ENCODE peak calls at places on chromosomes 6 and 20, in nine cellular contexts. One of them, this sample, is unnamed.

GRCh38 chr6:42049116-42049809 is 1.1 kb upstream of the TAF8 start:
- DNase-seq in NCI-H774: no peak
- DNase-seq in NCI-H2171 treated with DMSO at 0.1 percent for 48 hours: no peak
- DNase-seq in D341Med: no peak
- DNase-seq in stimulated activated CD4-positive, alpha-beta T cell treated with anti-CD3 and anti-CD28 coated beads, Interleukin-15, amount 100 ng/mL, for 1 hour: no peak
- DNase-seq in T-helper 1 cell: no peak
- DNase-seq in neuronal stem cell: no peak
- DNase-seq in iPS-NIHi11: no peak
- DNase-seq in activated CD4-positive, alpha-beta T cell treated with anti-CD3 and anti-CD28 coated beads, Interleukin-2, amount 50 U/mL, for 1 hour: no peak
- DNase-seq in this sample: no peak

GRCh38 chr6:7073810-7074525 is 33.8 kb upstream of the RREB1 start:
- DNase-seq in activated CD4-positive, alpha-beta T cell treated with anti-CD3 and anti-CD28 coated beads, Interleukin-2, amount 50 U/mL, for 1 hour: peak
- DNase-seq in NCI-H774: no peak
- DNase-seq in iPS-NIHi11: no peak
- DNase-seq in T-helper 1 cell: peak
- DNase-seq in stimulated activated CD4-positive, alpha-beta T cell treated with anti-CD3 and anti-CD28 coated beads, Interleukin-15, amount 100 ng/mL, for 1 hour: peak
- DNase-seq in D341Med: no peak
- DNase-seq in NCI-H2171 treated with DMSO at 0.1 percent for 48 hours: no peak
- DNase-seq in neuronal stem cell: no peak
- DNase-seq in this sample: peak

GRCh38 chr20:15857131-15857784 is 716.0 kb downstream of the KIF16B start:
- DNase-seq in NCI-H2171 treated with DMSO at 0.1 percent for 48 hours: peak
- DNase-seq in iPS-NIHi11: no peak
- DNase-seq in neuronal stem cell: no peak
- DNase-seq in T-helper 1 cell: no peak
- DNase-seq in stimulated activated CD4-positive, alpha-beta T cell treated with anti-CD3 and anti-CD28 coated beads, Interleukin-15, amount 100 ng/mL, for 1 hour: no peak
- DNase-seq in activated CD4-positive, alpha-beta T cell treated with anti-CD3 and anti-CD28 coated beads, Interleukin-2, amount 50 U/mL, for 1 hour: no peak
- DNase-seq in NCI-H774: no peak
- DNase-seq in D341Med: no peak
- DNase-seq in this sample: no peak

GRCh38 chr6:39239527-39240154 is 10.4 kb upstream of the KCNK5 start:
- DNase-seq in iPS-NIHi11: peak
- DNase-seq in NCI-H2171 treated with DMSO at 0.1 percent for 48 hours: no peak
- DNase-seq in stimulated activated CD4-positive, alpha-beta T cell treated with anti-CD3 and anti-CD28 coated beads, Interleukin-15, amount 100 ng/mL, for 1 hour: no peak
- DNase-seq in activated CD4-positive, alpha-beta T cell treated with anti-CD3 and anti-CD28 coated beads, Interleukin-2, amount 50 U/mL, for 1 hour: no peak
- DNase-seq in NCI-H774: no peak
- DNase-seq in D341Med: no peak
- DNase-seq in neuronal stem cell: no peak
- DNase-seq in T-helper 1 cell: no peak
- DNase-seq in this sample: no peak

GRCh38 chr6:52728394-52728793 is 34.9 kb downstream of the GSTA2 start:
- DNase-seq in activated CD4-positive, alpha-beta T cell treated with anti-CD3 and anti-CD28 coated beads, Interleukin-2, amount 50 U/mL, for 1 hour: no peak
- DNase-seq in D341Med: no peak
- DNase-seq in iPS-NIHi11: no peak
- DNase-seq in NCI-H2171 treated with DMSO at 0.1 percent for 48 hours: no peak
- DNase-seq in NCI-H774: no peak
- DNase-seq in neuronal stem cell: no peak
- DNase-seq in stimulated activated CD4-positive, alpha-beta T cell treated with anti-CD3 and anti-CD28 coated beads, Interleukin-15, amount 100 ng/mL, for 1 hour: no peak
- DNase-seq in T-helper 1 cell: no peak
- DNase-seq in this sample: peak

GRCh38 chr20:49682798-49683197 is 30.9 kb downstream of the B4GALT5 start:
- DNase-seq in activated CD4-positive, alpha-beta T cell treated with anti-CD3 and anti-CD28 coated beads, Interleukin-2, amount 50 U/mL, for 1 hour: no peak
- DNase-seq in T-helper 1 cell: no peak
- DNase-seq in NCI-H2171 treated with DMSO at 0.1 percent for 48 hours: no peak
- DNase-seq in neuronal stem cell: no peak
- DNase-seq in NCI-H774: no peak
- DNase-seq in iPS-NIHi11: no peak
- DNase-seq in stimulated activated CD4-positive, alpha-beta T cell treated with anti-CD3 and anti-CD28 coated beads, Interleukin-15, amount 100 ng/mL, for 1 hour: no peak
- DNase-seq in D341Med: no peak
- DNase-seq in this sample: no peak

GRCh38 chr20:53201588-53201987 is 229.4 kb downstream of the TSHZ2 start:
- DNase-seq in T-helper 1 cell: no peak
- DNase-seq in stimulated activated CD4-positive, alpha-beta T cell treated with anti-CD3 and anti-CD28 coated beads, Interleukin-15, amount 100 ng/mL, for 1 hour: no peak
- DNase-seq in neuronal stem cell: no peak
- DNase-seq in NCI-H2171 treated with DMSO at 0.1 percent for 48 hours: no peak
- DNase-seq in activated CD4-positive, alpha-beta T cell treated with anti-CD3 and anti-CD28 coated beads, Interleukin-2, amount 50 U/mL, for 1 hour: no peak
- DNase-seq in D341Med: no peak
- DNase-seq in iPS-NIHi11: no peak
- DNase-seq in NCI-H774: no peak
- DNase-seq in this sample: no peak

GRCh38 chr20:63521602-63522001 is 1.0 kb downstream of the PPDPF start:
- DNase-seq in iPS-NIHi11: peak
- DNase-seq in stimulated activated CD4-positive, alpha-beta T cell treated with anti-CD3 and anti-CD28 coated beads, Interleukin-15, amount 100 ng/mL, for 1 hour: no peak
- DNase-seq in NCI-H2171 treated with DMSO at 0.1 percent for 48 hours: no peak
- DNase-seq in T-helper 1 cell: no peak
- DNase-seq in NCI-H774: no peak
- DNase-seq in activated CD4-positive, alpha-beta T cell treated with anti-CD3 and anti-CD28 coated beads, Interleukin-2, amount 50 U/mL, for 1 hour: no peak
- DNase-seq in neuronal stem cell: no peak
- DNase-seq in D341Med: peak
- DNase-seq in this sample: peak

GRCh38 chr6:133353061-133353460 is 111.9 kb downstream of the EYA4 start:
- DNase-seq in NCI-H774: no peak
- DNase-seq in neuronal stem cell: no peak
- DNase-seq in stimulated activated CD4-positive, alpha-beta T cell treated with anti-CD3 and anti-CD28 coated beads, Interleukin-15, amount 100 ng/mL, for 1 hour: no peak
- DNase-seq in NCI-H2171 treated with DMSO at 0.1 percent for 48 hours: no peak
- DNase-seq in iPS-NIHi11: no peak
- DNase-seq in T-helper 1 cell: no peak
- DNase-seq in activated CD4-positive, alpha-beta T cell treated with anti-CD3 and anti-CD28 coated beads, Interleukin-2, amount 50 U/mL, for 1 hour: no peak
- DNase-seq in D341Med: no peak
- DNase-seq in this sample: no peak

GRCh38 chr20:8066662-8067061 is 47.1 kb upstream of the TMX4 start:
- DNase-seq in iPS-NIHi11: no peak
- DNase-seq in NCI-H774: no peak
- DNase-seq in neuronal stem cell: no peak
- DNase-seq in T-helper 1 cell: no peak
- DNase-seq in NCI-H2171 treated with DMSO at 0.1 percent for 48 hours: no peak
- DNase-seq in activated CD4-positive, alpha-beta T cell treated with anti-CD3 and anti-CD28 coated beads, Interleukin-2, amount 50 U/mL, for 1 hour: no peak
- DNase-seq in D341Med: no peak
- DNase-seq in stimulated activated CD4-positive, alpha-beta T cell treated with anti-CD3 and anti-CD28 coated beads, Interleukin-15, amount 100 ng/mL, for 1 hour: no peak
- DNase-seq in this sample: no peak

GRCh38 chr6:47335456-47335855 is 25.8 kb upstream of the TNFRSF21 start:
- DNase-seq in activated CD4-positive, alpha-beta T cell treated with anti-CD3 and anti-CD28 coated beads, Interleukin-2, amount 50 U/mL, for 1 hour: no peak
- DNase-seq in NCI-H774: no peak
- DNase-seq in neuronal stem cell: no peak
- DNase-seq in T-helper 1 cell: no peak
- DNase-seq in iPS-NIHi11: no peak
- DNase-seq in stimulated activated CD4-positive, alpha-beta T cell treated with anti-CD3 and anti-CD28 coated beads, Interleukin-15, amount 100 ng/mL, for 1 hour: no peak
- DNase-seq in NCI-H2171 treated with DMSO at 0.1 percent for 48 hours: no peak
- DNase-seq in D341Med: no peak
- DNase-seq in this sample: no peak

GRCh38 chr6:148779142-148779562 is 32.3 kb downstream of the UST start:
- DNase-seq in NCI-H774: no peak
- DNase-seq in D341Med: no peak
- DNase-seq in neuronal stem cell: no peak
- DNase-seq in NCI-H2171 treated with DMSO at 0.1 percent for 48 hours: no peak
- DNase-seq in T-helper 1 cell: no peak
- DNase-seq in iPS-NIHi11: no peak
- DNase-seq in stimulated activated CD4-positive, alpha-beta T cell treated with anti-CD3 and anti-CD28 coated beads, Interleukin-15, amount 100 ng/mL, for 1 hour: no peak
- DNase-seq in activated CD4-positive, alpha-beta T cell treated with anti-CD3 and anti-CD28 coated beads, Interleukin-2, amount 50 U/mL, for 1 hour: no peak
- DNase-seq in this sample: no peak

GRCh38 chr6:139271056-139271455 is 20.7 kb downstream of the TXLNB start:
- DNase-seq in iPS-NIHi11: no peak
- DNase-seq in D341Med: no peak
- DNase-seq in T-helper 1 cell: no peak
- DNase-seq in neuronal stem cell: no peak
- DNase-seq in NCI-H2171 treated with DMSO at 0.1 percent for 48 hours: no peak
- DNase-seq in activated CD4-positive, alpha-beta T cell treated with anti-CD3 and anti-CD28 coated beads, Interleukin-2, amount 50 U/mL, for 1 hour: no peak
- DNase-seq in NCI-H774: no peak
- DNase-seq in stimulated activated CD4-positive, alpha-beta T cell treated with anti-CD3 and anti-CD28 coated beads, Interleukin-15, amount 100 ng/mL, for 1 hour: no peak
- DNase-seq in this sample: no peak

GRCh38 chr20:51091564-51092195 is 68.8 kb upstream of the KCNG1 start:
- DNase-seq in stimulated activated CD4-positive, alpha-beta T cell treated with anti-CD3 and anti-CD28 coated beads, Interleukin-15, amount 100 ng/mL, for 1 hour: no peak
- DNase-seq in NCI-H2171 treated with DMSO at 0.1 percent for 48 hours: no peak
- DNase-seq in D341Med: no peak
- DNase-seq in iPS-NIHi11: no peak
- DNase-seq in NCI-H774: no peak
- DNase-seq in activated CD4-positive, alpha-beta T cell treated with anti-CD3 and anti-CD28 coated beads, Interleukin-2, amount 50 U/mL, for 1 hour: no peak
- DNase-seq in neuronal stem cell: no peak
- DNase-seq in T-helper 1 cell: no peak
- DNase-seq in this sample: no peak

GRCh38 chr6:167932468-167933276 is 64.8 kb upstream of the KIF25 start:
- DNase-seq in stimulated activated CD4-positive, alpha-beta T cell treated with anti-CD3 and anti-CD28 coated beads, Interleukin-15, amount 100 ng/mL, for 1 hour: no peak
- DNase-seq in T-helper 1 cell: no peak
- DNase-seq in activated CD4-positive, alpha-beta T cell treated with anti-CD3 and anti-CD28 coated beads, Interleukin-2, amount 50 U/mL, for 1 hour: no peak
- DNase-seq in D341Med: no peak
- DNase-seq in neuronal stem cell: no peak
- DNase-seq in iPS-NIHi11: no peak
- DNase-seq in NCI-H774: no peak
- DNase-seq in NCI-H2171 treated with DMSO at 0.1 percent for 48 hours: no peak
- DNase-seq in this sample: peak

GRCh38 chr20:17961600-17961965 is 7.0 kb downstream of the SNX5 start:
- DNase-seq in NCI-H774: no peak
- DNase-seq in neuronal stem cell: no peak
- DNase-seq in iPS-NIHi11: no peak
- DNase-seq in NCI-H2171 treated with DMSO at 0.1 percent for 48 hours: no peak
- DNase-seq in stimulated activated CD4-positive, alpha-beta T cell treated with anti-CD3 and anti-CD28 coated beads, Interleukin-15, amount 100 ng/mL, for 1 hour: no peak
- DNase-seq in D341Med: no peak
- DNase-seq in activated CD4-positive, alpha-beta T cell treated with anti-CD3 and anti-CD28 coated beads, Interleukin-2, amount 50 U/mL, for 1 hour: no peak
- DNase-seq in T-helper 1 cell: no peak
- DNase-seq in this sample: no peak

GRCh38 chr6:116206231-116206903 is 47.5 kb downstream of the TSPYL4 start:
- DNase-seq in T-helper 1 cell: no peak
- DNase-seq in neuronal stem cell: no peak
- DNase-seq in NCI-H2171 treated with DMSO at 0.1 percent for 48 hours: no peak
- DNase-seq in stimulated activated CD4-positive, alpha-beta T cell treated with anti-CD3 and anti-CD28 coated beads, Interleukin-15, amount 100 ng/mL, for 1 hour: no peak
- DNase-seq in iPS-NIHi11: no peak
- DNase-seq in NCI-H774: no peak
- DNase-seq in D341Med: no peak
- DNase-seq in activated CD4-positive, alpha-beta T cell treated with anti-CD3 and anti-CD28 coated beads, Interleukin-2, amount 50 U/mL, for 1 hour: no peak
- DNase-seq in this sample: no peak

GRCh38 chr6:4698901-4699659 is 77.1 kb upstream of the CDYL start:
- DNase-seq in T-helper 1 cell: no peak
- DNase-seq in stimulated activated CD4-positive, alpha-beta T cell treated with anti-CD3 and anti-CD28 coated beads, Interleukin-15, amount 100 ng/mL, for 1 hour: no peak
- DNase-seq in NCI-H2171 treated with DMSO at 0.1 percent for 48 hours: no peak
- DNase-seq in iPS-NIHi11: no peak
- DNase-seq in neuronal stem cell: no peak
- DNase-seq in D341Med: no peak
- DNase-seq in activated CD4-positive, alpha-beta T cell treated with anti-CD3 and anti-CD28 coated beads, Interleukin-2, amount 50 U/mL, for 1 hour: no peak
- DNase-seq in NCI-H774: no peak
- DNase-seq in this sample: no peak

GRCh38 chr6:153503810-153504209 is 372.7 kb upstream of the RGS17 start:
- DNase-seq in T-helper 1 cell: no peak
- DNase-seq in NCI-H2171 treated with DMSO at 0.1 percent for 48 hours: no peak
- DNase-seq in NCI-H774: no peak
- DNase-seq in D341Med: peak
- DNase-seq in activated CD4-positive, alpha-beta T cell treated with anti-CD3 and anti-CD28 coated beads, Interleukin-2, amount 50 U/mL, for 1 hour: no peak
- DNase-seq in iPS-NIHi11: peak
- DNase-seq in stimulated activated CD4-positive, alpha-beta T cell treated with anti-CD3 and anti-CD28 coated beads, Interleukin-15, amount 100 ng/mL, for 1 hour: no peak
- DNase-seq in neuronal stem cell: no peak
- DNase-seq in this sample: no peak

GRCh38 chr6:125584468-125584939 is 164.9 kb upstream of the HEY2 start:
- DNase-seq in neuronal stem cell: peak
- DNase-seq in NCI-H774: peak
- DNase-seq in iPS-NIHi11: peak
- DNase-seq in D341Med: no peak
- DNase-seq in NCI-H2171 treated with DMSO at 0.1 percent for 48 hours: peak
- DNase-seq in T-helper 1 cell: no peak
- DNase-seq in activated CD4-positive, alpha-beta T cell treated with anti-CD3 and anti-CD28 coated beads, Interleukin-2, amount 50 U/mL, for 1 hour: no peak
- DNase-seq in stimulated activated CD4-positive, alpha-beta T cell treated with anti-CD3 and anti-CD28 coated beads, Interleukin-15, amount 100 ng/mL, for 1 hour: no peak
- DNase-seq in this sample: no peak

GRCh38 chr6:158312672-158313397 is 570 bp downstream of the TULP4 start:
- DNase-seq in D341Med: peak
- DNase-seq in T-helper 1 cell: no peak
- DNase-seq in NCI-H2171 treated with DMSO at 0.1 percent for 48 hours: no peak
- DNase-seq in activated CD4-positive, alpha-beta T cell treated with anti-CD3 and anti-CD28 coated beads, Interleukin-2, amount 50 U/mL, for 1 hour: no peak
- DNase-seq in neuronal stem cell: no peak
- DNase-seq in iPS-NIHi11: no peak
- DNase-seq in stimulated activated CD4-positive, alpha-beta T cell treated with anti-CD3 and anti-CD28 coated beads, Interleukin-15, amount 100 ng/mL, for 1 hour: no peak
- DNase-seq in NCI-H774: no peak
- DNase-seq in this sample: no peak

GRCh38 chr20:29427201-29428060 is 1830.0 kb upstream of the DEFB115 start:
- DNase-seq in activated CD4-positive, alpha-beta T cell treated with anti-CD3 and anti-CD28 coated beads, Interleukin-2, amount 50 U/mL, for 1 hour: no peak
- DNase-seq in D341Med: no peak
- DNase-seq in neuronal stem cell: no peak
- DNase-seq in NCI-H2171 treated with DMSO at 0.1 percent for 48 hours: peak
- DNase-seq in NCI-H774: no peak
- DNase-seq in iPS-NIHi11: no peak
- DNase-seq in stimulated activated CD4-positive, alpha-beta T cell treated with anti-CD3 and anti-CD28 coated beads, Interleukin-15, amount 100 ng/mL, for 1 hour: no peak
- DNase-seq in T-helper 1 cell: no peak
- DNase-seq in this sample: no peak

GRCh38 chr6:5357486-5357885 is 96.2 kb downstream of the FARS2 start:
- DNase-seq in activated CD4-positive, alpha-beta T cell treated with anti-CD3 and anti-CD28 coated beads, Interleukin-2, amount 50 U/mL, for 1 hour: no peak
- DNase-seq in neuronal stem cell: no peak
- DNase-seq in stimulated activated CD4-positive, alpha-beta T cell treated with anti-CD3 and anti-CD28 coated beads, Interleukin-15, amount 100 ng/mL, for 1 hour: no peak
- DNase-seq in T-helper 1 cell: no peak
- DNase-seq in NCI-H2171 treated with DMSO at 0.1 percent for 48 hours: no peak
- DNase-seq in NCI-H774: no peak
- DNase-seq in iPS-NIHi11: no peak
- DNase-seq in D341Med: no peak
- DNase-seq in this sample: no peak

GRCh38 chr20:7147220-7147601 is 379.7 kb downstream of the BMP2 start:
- DNase-seq in stimulated activated CD4-positive, alpha-beta T cell treated with anti-CD3 and anti-CD28 coated beads, Interleukin-15, amount 100 ng/mL, for 1 hour: no peak
- DNase-seq in neuronal stem cell: peak
- DNase-seq in D341Med: no peak
- DNase-seq in iPS-NIHi11: peak
- DNase-seq in NCI-H2171 treated with DMSO at 0.1 percent for 48 hours: no peak
- DNase-seq in activated CD4-positive, alpha-beta T cell treated with anti-CD3 and anti-CD28 coated beads, Interleukin-2, amount 50 U/mL, for 1 hour: no peak
- DNase-seq in NCI-H774: no peak
- DNase-seq in T-helper 1 cell: no peak
- DNase-seq in this sample: peak

GRCh38 chr6:108831104-108831503 is 17.1 kb upstream of the ARMC2 start:
- DNase-seq in D341Med: no peak
- DNase-seq in NCI-H2171 treated with DMSO at 0.1 percent for 48 hours: no peak
- DNase-seq in stimulated activated CD4-positive, alpha-beta T cell treated with anti-CD3 and anti-CD28 coated beads, Interleukin-15, amount 100 ng/mL, for 1 hour: no peak
- DNase-seq in iPS-NIHi11: no peak
- DNase-seq in T-helper 1 cell: no peak
- DNase-seq in activated CD4-positive, alpha-beta T cell treated with anti-CD3 and anti-CD28 coated beads, Interleukin-2, amount 50 U/mL, for 1 hour: no peak
- DNase-seq in neuronal stem cell: no peak
- DNase-seq in NCI-H774: no peak
- DNase-seq in this sample: no peak

GRCh38 chr6:43904311-43905123 is 134.5 kb downstream of the VEGFA start:
- DNase-seq in activated CD4-positive, alpha-beta T cell treated with anti-CD3 and anti-CD28 coated beads, Interleukin-2, amount 50 U/mL, for 1 hour: no peak
- DNase-seq in D341Med: no peak
- DNase-seq in stimulated activated CD4-positive, alpha-beta T cell treated with anti-CD3 and anti-CD28 coated beads, Interleukin-15, amount 100 ng/mL, for 1 hour: no peak
- DNase-seq in neuronal stem cell: no peak
- DNase-seq in iPS-NIHi11: no peak
- DNase-seq in NCI-H774: no peak
- DNase-seq in NCI-H2171 treated with DMSO at 0.1 percent for 48 hours: no peak
- DNase-seq in T-helper 1 cell: no peak
- DNase-seq in this sample: peak

GRCh38 chr6:109595998-109596397 is 95.0 kb downstream of the AK9 start:
- DNase-seq in T-helper 1 cell: no peak
- DNase-seq in D341Med: no peak
- DNase-seq in neuronal stem cell: no peak
- DNase-seq in activated CD4-positive, alpha-beta T cell treated with anti-CD3 and anti-CD28 coated beads, Interleukin-2, amount 50 U/mL, for 1 hour: no peak
- DNase-seq in stimulated activated CD4-positive, alpha-beta T cell treated with anti-CD3 and anti-CD28 coated beads, Interleukin-15, amount 100 ng/mL, for 1 hour: no peak
- DNase-seq in iPS-NIHi11: peak
- DNase-seq in NCI-H774: no peak
- DNase-seq in NCI-H2171 treated with DMSO at 0.1 percent for 48 hours: peak
- DNase-seq in this sample: no peak

GRCh38 chr20:44113642-44113945 is 73.4 kb downstream of the JPH2 start:
- DNase-seq in iPS-NIHi11: no peak
- DNase-seq in activated CD4-positive, alpha-beta T cell treated with anti-CD3 and anti-CD28 coated beads, Interleukin-2, amount 50 U/mL, for 1 hour: no peak
- DNase-seq in neuronal stem cell: no peak
- DNase-seq in NCI-H2171 treated with DMSO at 0.1 percent for 48 hours: no peak
- DNase-seq in T-helper 1 cell: no peak
- DNase-seq in stimulated activated CD4-positive, alpha-beta T cell treated with anti-CD3 and anti-CD28 coated beads, Interleukin-15, amount 100 ng/mL, for 1 hour: no peak
- DNase-seq in D341Med: no peak
- DNase-seq in NCI-H774: no peak
- DNase-seq in this sample: no peak

GRCh38 chr20:53940356-53940694 is 130.1 kb downstream of the BCAS1 start:
- DNase-seq in activated CD4-positive, alpha-beta T cell treated with anti-CD3 and anti-CD28 coated beads, Interleukin-2, amount 50 U/mL, for 1 hour: no peak
- DNase-seq in D341Med: no peak
- DNase-seq in stimulated activated CD4-positive, alpha-beta T cell treated with anti-CD3 and anti-CD28 coated beads, Interleukin-15, amount 100 ng/mL, for 1 hour: no peak
- DNase-seq in NCI-H774: no peak
- DNase-seq in T-helper 1 cell: no peak
- DNase-seq in neuronal stem cell: no peak
- DNase-seq in NCI-H2171 treated with DMSO at 0.1 percent for 48 hours: no peak
- DNase-seq in iPS-NIHi11: no peak
- DNase-seq in this sample: no peak

GRCh38 chr6:38213275-38213674 is 393.7 kb downstream of the ZFAND3 start:
- DNase-seq in neuronal stem cell: no peak
- DNase-seq in D341Med: no peak
- DNase-seq in iPS-NIHi11: no peak
- DNase-seq in activated CD4-positive, alpha-beta T cell treated with anti-CD3 and anti-CD28 coated beads, Interleukin-2, amount 50 U/mL, for 1 hour: no peak
- DNase-seq in NCI-H2171 treated with DMSO at 0.1 percent for 48 hours: peak
- DNase-seq in stimulated activated CD4-positive, alpha-beta T cell treated with anti-CD3 and anti-CD28 coated beads, Interleukin-15, amount 100 ng/mL, for 1 hour: no peak
- DNase-seq in NCI-H774: no peak
- DNase-seq in T-helper 1 cell: no peak
- DNase-seq in this sample: no peak

GRCh38 chr6:25960689-25961088 is 1.9 kb upstream of the TRIM38 start:
- DNase-seq in activated CD4-positive, alpha-beta T cell treated with anti-CD3 and anti-CD28 coated beads, Interleukin-2, amount 50 U/mL, for 1 hour: no peak
- DNase-seq in iPS-NIHi11: no peak
- DNase-seq in NCI-H2171 treated with DMSO at 0.1 percent for 48 hours: no peak
- DNase-seq in stimulated activated CD4-positive, alpha-beta T cell treated with anti-CD3 and anti-CD28 coated beads, Interleukin-15, amount 100 ng/mL, for 1 hour: no peak
- DNase-seq in D341Med: no peak
- DNase-seq in NCI-H774: no peak
- DNase-seq in T-helper 1 cell: no peak
- DNase-seq in neuronal stem cell: no peak
- DNase-seq in this sample: no peak

This sample was measured in right lobe of liver.